ENCODE peak calls at places on chromosome 13, in six cellular contexts. One of them, this sample, is unnamed.
A peak's percentile ranks its signal among the peaks of the same experiment; 100 is the strongest.

GRCh38 chr13:67200183-67200582 is 30.0 kb downstream of the PCDH9 start:
- DNase-seq in BE2C: no peak
- DNase-seq in MG63: no peak
- DNase-seq in neural progenitor cell: no peak
- DNase-seq in psoas muscle: no peak
- DNase-seq in fibroblast of lung: no peak
- DNase-seq in this sample: no peak

GRCh38 chr13:44296856-44297255 is 76.8 kb upstream of the SERP2 start:
- DNase-seq in neural progenitor cell: no peak
- DNase-seq in MG63: peak; percentile 70
- DNase-seq in fibroblast of lung: no peak
- DNase-seq in BE2C: no peak
- DNase-seq in psoas muscle: no peak
- DNase-seq in this sample: no peak

GRCh38 chr13:47934371-47934770 is 66.7 kb downstream of the SUCLA2 start:
- DNase-seq in psoas muscle: no peak
- DNase-seq in neural progenitor cell: no peak
- DNase-seq in BE2C: no peak
- DNase-seq in MG63: no peak
- DNase-seq in fibroblast of lung: no peak
- DNase-seq in this sample: no peak

GRCh38 chr13:30569901-30570576 is 47.7 kb upstream of the USPL1 start:
- DNase-seq in BE2C: peak; percentile 9
- DNase-seq in psoas muscle: no peak
- DNase-seq in fibroblast of lung: peak; percentile 95
- DNase-seq in MG63: peak; percentile 83
- DNase-seq in neural progenitor cell: no peak
- DNase-seq in this sample: peak; percentile 91

GRCh38 chr13:106318941-106319411 is 216.5 kb downstream of the EFNB2 start:
- DNase-seq in fibroblast of lung: peak; percentile 87
- DNase-seq in neural progenitor cell: no peak
- DNase-seq in BE2C: no peak
- DNase-seq in MG63: peak; percentile 46
- DNase-seq in psoas muscle: no peak
- DNase-seq in this sample: peak; percentile 74

GRCh38 chr13:79680485-79680884 is 199.5 kb downstream of the NDFIP2 start:
- DNase-seq in fibroblast of lung: no peak
- DNase-seq in psoas muscle: no peak
- DNase-seq in BE2C: peak; percentile 68
- DNase-seq in neural progenitor cell: no peak
- DNase-seq in MG63: no peak
- DNase-seq in this sample: no peak

GRCh38 chr13:33052446-33052845 is 36.2 kb downstream of the KL start:
- DNase-seq in psoas muscle: no peak
- DNase-seq in BE2C: no peak
- DNase-seq in neural progenitor cell: no peak
- DNase-seq in MG63: peak; percentile 10
- DNase-seq in fibroblast of lung: peak; percentile 23
- DNase-seq in this sample: peak; percentile 23

GRCh38 chr13:41061914-41062837 is 867 bp downstream of the WBP4 start:
- DNase-seq in psoas muscle: no peak
- DNase-seq in MG63: no peak
- DNase-seq in BE2C: no peak
- DNase-seq in neural progenitor cell: no peak
- DNase-seq in fibroblast of lung: peak; percentile 82
- DNase-seq in this sample: no peak

GRCh38 chr13:56886398-56886797 is 254.3 kb upstream of the PRR20A start:
- DNase-seq in MG63: no peak
- DNase-seq in neural progenitor cell: no peak
- DNase-seq in BE2C: no peak
- DNase-seq in fibroblast of lung: no peak
- DNase-seq in psoas muscle: no peak
- DNase-seq in this sample: no peak

GRCh38 chr13:86882107-86882506 is 789.1 kb upstream of the SLITRK5 start:
- DNase-seq in MG63: no peak
- DNase-seq in BE2C: no peak
- DNase-seq in psoas muscle: no peak
- DNase-seq in fibroblast of lung: no peak
- DNase-seq in neural progenitor cell: no peak
- DNase-seq in this sample: no peak

GRCh38 chr13:93249259-93249917 is 22.8 kb downstream of the GPC6 start:
- DNase-seq in BE2C: no peak
- DNase-seq in MG63: peak; percentile 77
- DNase-seq in fibroblast of lung: peak; percentile 91
- DNase-seq in psoas muscle: no peak
- DNase-seq in neural progenitor cell: no peak
- DNase-seq in this sample: peak; percentile 69

GRCh38 chr13:32917504-32917903 is 98.7 kb upstream of the KL start:
- DNase-seq in fibroblast of lung: no peak
- DNase-seq in MG63: no peak
- DNase-seq in psoas muscle: no peak
- DNase-seq in BE2C: no peak
- DNase-seq in neural progenitor cell: no peak
- DNase-seq in this sample: no peak

GRCh38 chr13:78102121-78102677 is 183.6 kb upstream of the EDNRB start:
- DNase-seq in neural progenitor cell: no peak
- DNase-seq in BE2C: no peak
- DNase-seq in psoas muscle: peak; percentile 47
- DNase-seq in MG63: peak; percentile 0
- DNase-seq in fibroblast of lung: peak; percentile 93
- DNase-seq in this sample: no peak

GRCh38 chr13:36131931-36132297 is 732 bp upstream of the DCLK1 start:
- DNase-seq in psoas muscle: peak; percentile 87
- DNase-seq in MG63: peak; percentile 86
- DNase-seq in fibroblast of lung: peak; percentile 45
- DNase-seq in neural progenitor cell: no peak
- DNase-seq in BE2C: no peak
- DNase-seq in this sample: no peak

GRCh38 chr13:44132710-44133109 is 240.9 kb upstream of the SERP2 start:
- DNase-seq in fibroblast of lung: peak; percentile 48
- DNase-seq in MG63: peak; percentile 87
- DNase-seq in BE2C: no peak
- DNase-seq in psoas muscle: peak; percentile 85
- DNase-seq in neural progenitor cell: no peak
- DNase-seq in this sample: no peak

GRCh38 chr13:44040070-44040753 is 160.5 kb downstream of the LACC1 start:
- DNase-seq in fibroblast of lung: peak; percentile 75
- DNase-seq in BE2C: no peak
- DNase-seq in neural progenitor cell: no peak
- DNase-seq in psoas muscle: no peak
- DNase-seq in MG63: no peak
- DNase-seq in this sample: no peak

GRCh38 chr13:53110181-53110580 is 81.6 kb downstream of the OLFM4 start:
- DNase-seq in fibroblast of lung: no peak
- DNase-seq in MG63: no peak
- DNase-seq in BE2C: no peak
- DNase-seq in psoas muscle: no peak
- DNase-seq in neural progenitor cell: no peak
- DNase-seq in this sample: no peak

GRCh38 chr13:74487091-74487722 is 353.0 kb upstream of the KLF12 start:
- DNase-seq in psoas muscle: no peak
- DNase-seq in BE2C: no peak
- DNase-seq in MG63: no peak
- DNase-seq in fibroblast of lung: no peak
- DNase-seq in neural progenitor cell: no peak
- DNase-seq in this sample: no peak

GRCh38 chr13:77599351-77599750 is 63.8 kb downstream of the SCEL start:
- DNase-seq in MG63: no peak
- DNase-seq in neural progenitor cell: no peak
- DNase-seq in psoas muscle: no peak
- DNase-seq in fibroblast of lung: no peak
- DNase-seq in BE2C: no peak
- DNase-seq in this sample: no peak

GRCh38 chr13:20254076-20254475 is 22.0 kb upstream of the GJB6 start:
- DNase-seq in psoas muscle: no peak
- DNase-seq in neural progenitor cell: no peak
- DNase-seq in fibroblast of lung: no peak
- DNase-seq in MG63: no peak
- DNase-seq in BE2C: no peak
- DNase-seq in this sample: no peak

GRCh38 chr13:111552891-111553637 is 232.6 kb downstream of the TEX29 start:
- DNase-seq in BE2C: no peak
- DNase-seq in neural progenitor cell: no peak
- DNase-seq in MG63: no peak
- DNase-seq in fibroblast of lung: no peak
- DNase-seq in psoas muscle: no peak
- DNase-seq in this sample: no peak

GRCh38 chr13:43132228-43132627 is 108.8 kb downstream of the DNAJC15 start:
- DNase-seq in fibroblast of lung: peak; percentile 44
- DNase-seq in MG63: no peak
- DNase-seq in neural progenitor cell: peak; percentile 74
- DNase-seq in psoas muscle: no peak
- DNase-seq in BE2C: peak; percentile 47
- DNase-seq in this sample: no peak

GRCh38 chr13:19845758-19846157 is 17.7 kb downstream of the ZMYM5 start:
- DNase-seq in psoas muscle: no peak
- DNase-seq in fibroblast of lung: peak; percentile 99
- DNase-seq in BE2C: no peak
- DNase-seq in neural progenitor cell: no peak
- DNase-seq in MG63: peak; percentile 84
- DNase-seq in this sample: peak; percentile 96

GRCh38 chr13:106521101-106521799 is 14.2 kb downstream of the EFNB2 start:
- DNase-seq in psoas muscle: no peak
- DNase-seq in neural progenitor cell: no peak
- DNase-seq in MG63: no peak
- DNase-seq in fibroblast of lung: no peak
- DNase-seq in BE2C: no peak
- DNase-seq in this sample: no peak

GRCh38 chr13:74573654-74574053 is 439.4 kb upstream of the KLF12 start:
- DNase-seq in BE2C: peak; percentile 43
- DNase-seq in MG63: no peak
- DNase-seq in fibroblast of lung: no peak
- DNase-seq in neural progenitor cell: peak; percentile 28
- DNase-seq in psoas muscle: no peak
- DNase-seq in this sample: no peak

GRCh38 chr13:39960206-39960605 is 304.7 kb downstream of the COG6 start:
- DNase-seq in MG63: no peak
- DNase-seq in BE2C: no peak
- DNase-seq in fibroblast of lung: no peak
- DNase-seq in neural progenitor cell: no peak
- DNase-seq in psoas muscle: no peak
- DNase-seq in this sample: no peak

GRCh38 chr13:42405665-42406390 is 133.9 kb downstream of the AKAP11 start:
- DNase-seq in psoas muscle: no peak
- DNase-seq in BE2C: no peak
- DNase-seq in neural progenitor cell: no peak
- DNase-seq in fibroblast of lung: no peak
- DNase-seq in MG63: peak; percentile 51
- DNase-seq in this sample: no peak

GRCh38 chr13:98246538-98247172 is 69.6 kb upstream of the RNF113B start:
- DNase-seq in fibroblast of lung: peak; percentile 25
- DNase-seq in neural progenitor cell: no peak
- DNase-seq in MG63: no peak
- DNase-seq in BE2C: no peak
- DNase-seq in psoas muscle: no peak
- DNase-seq in this sample: no peak

GRCh38 chr13:79642596-79642995 is 161.6 kb downstream of the NDFIP2 start:
- DNase-seq in psoas muscle: no peak
- DNase-seq in BE2C: no peak
- DNase-seq in MG63: no peak
- DNase-seq in neural progenitor cell: no peak
- DNase-seq in fibroblast of lung: no peak
- DNase-seq in this sample: no peak

GRCh38 chr13:77429320-77430142 is 102.6 kb upstream of the MYCBP2 start:
- DNase-seq in fibroblast of lung: no peak
- DNase-seq in BE2C: no peak
- DNase-seq in neural progenitor cell: no peak
- DNase-seq in psoas muscle: no peak
- DNase-seq in MG63: peak; percentile 33
- DNase-seq in this sample: no peak

GRCh38 chr13:85772379-85772778 is 26.8 kb downstream of the SLITRK6 start:
- DNase-seq in MG63: no peak
- DNase-seq in BE2C: no peak
- DNase-seq in psoas muscle: no peak
- DNase-seq in neural progenitor cell: no peak
- DNase-seq in fibroblast of lung: peak; percentile 19
- DNase-seq in this sample: no peak

GRCh38 chr13:51858433-51859247 is 3.1 kb upstream of the CCDC70 start:
- DNase-seq in BE2C: no peak
- DNase-seq in MG63: no peak
- DNase-seq in psoas muscle: no peak
- DNase-seq in fibroblast of lung: no peak
- DNase-seq in neural progenitor cell: peak; percentile 20
- DNase-seq in this sample: no peak

GRCh38 chr13:26050568-26051230 is 1.1 kb downstream of the SHISA2 start:
- DNase-seq in neural progenitor cell: peak; percentile 77
- DNase-seq in psoas muscle: peak; percentile 75
- DNase-seq in BE2C: peak; percentile 18
- DNase-seq in fibroblast of lung: no peak
- DNase-seq in MG63: no peak
- DNase-seq in this sample: no peak
- H3K27me3 ChIP-seq in neural progenitor cell: peaks cover 4% of the 10 kb centered on the region
- H3K27me3 ChIP-seq in psoas muscle: peaks cover 14% of the 10 kb centered on the region
- H3K27me3 ChIP-seq in BE2C: peaks cover 72% of the 10 kb centered on the region
- H3K27me3 ChIP-seq in fibroblast of lung: peaks cover 32% of the 10 kb centered on the region
- H3K27me3 ChIP-seq in MG63: peaks cover 33% of the 10 kb centered on the region
- H3K27me3 ChIP-seq in this sample: peaks cover 35% of the 10 kb centered on the region

DNA sequence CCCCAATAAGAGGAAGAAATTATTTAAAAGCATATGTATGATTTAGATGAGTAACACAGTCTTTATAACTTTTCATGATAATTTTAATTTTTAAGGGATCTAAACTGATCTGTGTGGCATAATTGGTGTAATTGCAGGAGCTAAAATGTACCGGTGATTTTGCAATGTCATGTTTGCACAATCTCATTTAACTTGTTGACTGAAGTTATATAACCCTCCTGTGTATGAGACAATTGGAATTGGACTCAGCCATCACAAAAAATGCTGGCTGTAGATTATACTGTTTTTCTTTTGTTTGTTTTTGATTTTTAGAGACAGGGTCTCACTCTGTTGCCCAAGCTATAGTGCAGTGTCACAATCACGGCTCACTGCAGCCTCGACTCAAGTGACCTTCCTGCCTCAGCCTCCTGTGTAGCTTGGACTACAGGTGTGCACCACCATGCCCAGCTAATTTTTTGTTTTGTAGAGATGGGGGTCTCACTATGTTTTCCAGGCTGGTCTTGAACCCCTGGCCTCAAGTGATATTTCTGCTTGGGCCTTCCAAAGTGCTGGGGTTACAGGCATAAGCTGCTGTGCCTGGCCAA is 26.1 kb downstream of the FGF9 start:
- DNase-seq in fibroblast of lung: no peak
- DNase-seq in neural progenitor cell: no peak
- DNase-seq in MG63: no peak
- DNase-seq in BE2C: no peak
- DNase-seq in psoas muscle: no peak
- DNase-seq in this sample: no peak
- H3K27me3 ChIP-seq in fibroblast of lung: no peaks in the 10 kb centered on the region
- H3K27me3 ChIP-seq in neural progenitor cell: no peaks in the 10 kb centered on the region
- H3K27me3 ChIP-seq in MG63: no peaks in the 10 kb centered on the region
- H3K27me3 ChIP-seq in BE2C: peaks cover 5% of the 10 kb centered on the region
- H3K27me3 ChIP-seq in psoas muscle: no peaks in the 10 kb centered on the region
- H3K27me3 ChIP-seq in this sample: peaks cover 3% of the 10 kb centered on the region

GRCh38 chr13:27954406-27954851 is 14.7 kb downstream of the CDX2 start:
- DNase-seq in psoas muscle: no peak
- DNase-seq in neural progenitor cell: peak; percentile 71
- DNase-seq in fibroblast of lung: no peak
- DNase-seq in BE2C: no peak
- DNase-seq in MG63: no peak
- DNase-seq in this sample: no peak
- H3K27me3 ChIP-seq in psoas muscle: peaks cover 91% of the 10 kb centered on the region
- H3K27me3 ChIP-seq in neural progenitor cell: peaks cover 100% of the 10 kb centered on the region
- H3K27me3 ChIP-seq in fibroblast of lung: peaks cover 28% of the 10 kb centered on the region
- H3K27me3 ChIP-seq in BE2C: peaks cover 86% of the 10 kb centered on the region
- H3K27me3 ChIP-seq in MG63: no peaks in the 10 kb centered on the region
- H3K27me3 ChIP-seq in this sample: peaks cover 57% of the 10 kb centered on the region

GRCh38 chr13:46211521-46212351 is at the start of gene LRRC63:
- DNase-seq in MG63: peak; percentile 77
- DNase-seq in fibroblast of lung: peak; percentile 30
- DNase-seq in psoas muscle: peak; percentile 86
- DNase-seq in BE2C: peak; percentile 79
- DNase-seq in neural progenitor cell: peak; percentile 87
- DNase-seq in this sample: no peak
- H3K27me3 ChIP-seq in MG63: no peaks in the 10 kb centered on the region
- H3K27me3 ChIP-seq in fibroblast of lung: peaks cover 2% of the 10 kb centered on the region
- H3K27me3 ChIP-seq in psoas muscle: no peaks in the 10 kb centered on the region
- H3K27me3 ChIP-seq in BE2C: peaks cover 25% of the 10 kb centered on the region
- H3K27me3 ChIP-seq in neural progenitor cell: peaks cover 38% of the 10 kb centered on the region
- H3K27me3 ChIP-seq in this sample: peaks cover 20% of the 10 kb centered on the region